ENCODE peak calls at places on chromosome 5, in four cellular contexts. G is GM20000, A is H54, K is brain microvascular endothelial cell. W is an unnamed sample.

GRCh38 chr5:173016621-173017046 is 33.1 kb downstream of the ATP6V0E1 start:
- DNase-seq in G (no peak), A (no peak), K (peak; percentile 62), W (no peak)

GRCh38 chr5:142426676-142427364 is 102.0 kb upstream of the SPRY4 start:
- DNase-seq in G (no peak), A (no peak), K (peak; percentile 81), W (no peak)

GRCh38 chr5:67350600-67351315 is 154.2 kb upstream of the CD180 start:
- DNase-seq in G (no peak), A (no peak), K (no peak), W (no peak)

GRCh38 chr5:174311531-174312269 is 266.2 kb downstream of the NSG2 start:
- DNase-seq in G (peak; percentile 88), A (peak; percentile 83), K (peak; percentile 49), W (peak; percentile 89)

GRCh38 chr5:136011427-136012001 is 17.3 kb upstream of the TGFBI start:
- DNase-seq in G (no peak), A (no peak), K (peak; percentile 62), W (no peak)

GRCh38 chr5:32951003-32951402 is 239.9 kb downstream of the NPR3 start:
- DNase-seq in G (no peak), A (no peak), K (no peak), W (no peak)

GRCh38 chr5:53319306-53319705 is 161.1 kb upstream of the FST start:
- DNase-seq in G (no peak), A (no peak), K (no peak), W (no peak)

GRCh38 chr5:127028822-127029457 is 1.4 kb downstream of the MARCHF3 start:
- DNase-seq in G (peak; percentile 24), A (no peak), K (peak; percentile 56), W (no peak)

GRCh38 chr5:175707751-175708375 is 50.0 kb downstream of the HRH2 start:
- DNase-seq in G (no peak), A (no peak), K (no peak), W (no peak)

GRCh38 chr5:177468329-177469058 is 4.9 kb downstream of the DBN1 start:
- DNase-seq in G (no peak), A (no peak), K (peak; percentile 56), W (no peak)

GRCh38 chr5:111776903-111777302 is 19.9 kb upstream of the NREP start:
- DNase-seq in G (no peak), A (no peak), K (no peak), W (no peak)

GRCh38 chr5:115439042-115439441 is 105.5 kb downstream of the FEM1C start:
- DNase-seq in G (no peak), A (no peak), K (no peak), W (no peak)

GRCh38 chr5:74415695-74416102 is 224.8 kb downstream of the ENC1 start:
- DNase-seq in G (no peak), A (no peak), K (peak; percentile 9), W (no peak)

GRCh38 chr5:133287500-133287899 is 235.7 kb downstream of the HSPA4 start:
- DNase-seq in G (peak; percentile 34), A (no peak), K (peak; percentile 32), W (peak; percentile 57)

GRCh38 chr5:112906637-112907036 is 15.4 kb downstream of the REEP5 start:
- DNase-seq in G (no peak), A (no peak), K (no peak), W (no peak)

GRCh38 chr5:139688712-139689413 is 40.7 kb downstream of the CXXC5 start:
- DNase-seq in G (no peak), A (no peak), K (no peak), W (no peak)

GRCh38 chr5:93381057-93381456 is 200.0 kb downstream of the NR2F1-AS1 start:
- DNase-seq in G (no peak), A (no peak), K (peak; percentile 66), W (no peak)

GRCh38 chr5:172744106-172745104 is 26.6 kb downstream of the DUSP1 start:
- DNase-seq in G (no peak), A (no peak), K (no peak), W (no peak)

GRCh38 chr5:135547590-135548254 is 12.0 kb upstream of the NEUROG1 start:
- DNase-seq in G (no peak), A (no peak), K (no peak), W (no peak)

GRCh38 chr5:3107118-3107517 is 355.6 kb upstream of the IRX2 start:
- DNase-seq in G (no peak), A (no peak), K (no peak), W (no peak)

GRCh38 chr5:170591055-170591454 is 87.2 kb downstream of the KCNIP1 start:
- DNase-seq in G (no peak), A (no peak), K (no peak), W (no peak)

GRCh38 chr5:127210082-127210481 is 80.5 kb upstream of the MEGF10 start:
- DNase-seq in G (no peak), A (no peak), K (no peak), W (no peak)

GRCh38 chr5:74396913-74397606 is 243.5 kb downstream of the ENC1 start:
- DNase-seq in G (no peak), A (no peak), K (no peak), W (no peak)

GRCh38 chr5:118857700-118858099 is 130.6 kb downstream of the DTWD2 start:
- DNase-seq in G (no peak), A (no peak), K (no peak), W (no peak)

GRCh38 chr5:132439521-132440206 is 50.9 kb downstream of the IRF1 start:
- DNase-seq in G (no peak), A (peak; percentile 69), K (peak; percentile 84), W (no peak)

GRCh38 chr5:157245477-157245876 is 20.4 kb upstream of the CYFIP2 start:
- DNase-seq in G (no peak), A (no peak), K (no peak), W (no peak)

GRCh38 chr5:151632941-151633340 is 41.8 kb upstream of the FAT2 start:
- DNase-seq in G (no peak), A (no peak), K (no peak), W (no peak)

GRCh38 chr5:96651948-96652753 is 10.0 kb upstream of the CAST start:
- DNase-seq in G (no peak), A (no peak), K (no peak), W (no peak)

GRCh38 chr5:1141827-1142226 is 30.0 kb upstream of the SLC12A7 start:
- DNase-seq in G (no peak), A (no peak), K (no peak), W (no peak)

GRCh38 chr5:124735169-124735858 is 11.1 kb downstream of the ZNF608 start:
- DNase-seq in G (no peak), A (no peak), K (no peak), W (no peak)

GRCh38 chr5:72036951-72037350 is 70.3 kb upstream of the MAP1B start:
- DNase-seq in G (no peak), A (peak; percentile 12), K (peak; percentile 4), W (no peak)

W was measured in GM13976.